ENCODE peak calls at places on chromosomes 2 and 18, in six cellular contexts. X is hepatocyte, F is GM23248, V is GM23338, G is neural progenitor cell, W is PC-3. B is an unnamed sample.

GRCh38 chr2:7915302-7916200 is 766.3 kb upstream of the ID2 start:
- DNase-seq in X (peak), F (peak), V (peak), G (no peak), W (no peak), B (no peak)

GRCh38 chr2:54594048-54594447 is 129.4 kb upstream of the EML6 start:
- DNase-seq in X (no peak), F (no peak), V (no peak), G (no peak), W (no peak), B (no peak)

GRCh38 chr2:199019898-199020507 is 437.7 kb downstream of the SATB2 start:
- DNase-seq in X (peak), F (peak), V (peak), G (peak), W (peak), B (peak)

GRCh38 chr2:169819106-169819505 is 5.6 kb downstream of the METTL5 start:
- DNase-seq in X (no peak), F (peak), V (no peak), G (peak), W (peak), B (no peak)

GRCh38 chr2:109377976-109378375 is 235.8 kb downstream of the SEPTIN10 start:
- DNase-seq in X (no peak), F (no peak), V (no peak), G (no peak), W (no peak), B (no peak)

GRCh38 chr2:226208726-226209125 is 590.9 kb downstream of the IRS1 start:
- DNase-seq in X (no peak), F (peak), V (no peak), G (no peak), W (peak), B (no peak)

GRCh38 chr2:20599861-20600461 is 50.9 kb downstream of the HS1BP3 start:
- DNase-seq in X (no peak), F (no peak), V (no peak), G (peak), W (no peak), B (no peak)

GRCh38 chr2:234450431-234451095 is 46.3 kb downstream of the ARL4C start:
- DNase-seq in X (no peak), F (no peak), V (no peak), G (no peak), W (no peak), B (no peak)

GRCh38 chr2:197086500-197086899 is 160.0 kb upstream of the PGAP1 start:
- DNase-seq in X (no peak), F (no peak), V (no peak), G (no peak), W (peak), B (no peak)

GRCh38 chr2:150644298-150645067 is 157.0 kb upstream of the RND3 start:
- DNase-seq in X (peak), F (peak), V (no peak), G (no peak), W (peak), B (no peak)
- H3K4me2 ChIP-seq in X (no peak), F (peak), V (no peak), G (no peak), W (peak), B (no peak)

DNA sequence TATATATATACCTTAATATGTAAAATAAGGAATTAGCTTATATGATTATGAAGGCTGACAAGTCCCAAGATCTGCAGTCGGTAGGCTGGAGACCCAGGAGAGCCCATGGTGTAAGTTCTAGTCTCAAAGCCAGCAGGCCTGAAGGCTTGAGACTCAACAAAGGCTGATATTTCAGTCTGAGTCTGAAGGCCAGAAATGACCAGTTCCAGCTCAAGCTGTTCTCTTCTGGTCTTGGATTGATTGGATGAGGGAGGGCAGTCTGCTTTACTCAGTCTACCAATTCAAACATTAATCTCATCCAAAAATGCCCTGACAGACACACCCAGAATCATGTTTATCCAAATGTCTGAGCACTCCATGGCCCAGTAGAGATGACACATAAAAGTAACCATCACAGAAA is 22.0 kb downstream of the HNMT start:
- DNase-seq in X (no peak), F (no peak), V (no peak), G (no peak), W (no peak), B (no peak)
- H3K4me2 ChIP-seq in X (no peak), F (no peak), V (no peak), G (no peak), W (no peak), B (no peak)

DNA sequence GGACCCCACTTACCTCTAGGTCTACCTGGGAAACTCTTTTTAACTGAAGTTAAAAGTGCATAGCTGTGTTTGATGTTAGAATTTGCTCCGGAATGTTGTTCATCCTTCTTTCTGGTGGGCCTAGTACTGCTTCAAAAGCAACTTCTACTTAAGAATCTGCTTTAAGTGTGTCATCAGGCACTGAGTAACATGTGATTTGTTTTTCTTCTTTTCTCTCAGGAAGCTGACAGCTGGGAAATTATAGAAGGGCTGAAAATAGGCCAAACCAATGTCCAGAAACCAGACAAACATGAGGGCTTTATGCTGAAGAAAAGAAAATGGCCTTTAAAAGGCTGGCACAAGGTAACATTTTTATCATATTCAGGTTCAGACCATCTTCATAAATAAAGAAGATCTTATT is 122.9 kb downstream of the PRKRA start:
- DNase-seq in X (no peak), F (peak), V (no peak), G (no peak), W (no peak), B (no peak)
- H3K4me2 ChIP-seq in X (peak), F (no peak), V (no peak), G (no peak), W (no peak), B (no peak)

GRCh38 chr2:12510070-12510469 is 206.7 kb upstream of the TRIB2 start:
- DNase-seq in X (no peak), F (no peak), V (no peak), G (no peak), W (no peak), B (no peak)

GRCh38 chr2:12502759-12503158 is 214.0 kb upstream of the TRIB2 start:
- DNase-seq in X (no peak), F (peak), V (no peak), G (no peak), W (no peak), B (no peak)

GRCh38 chr2:12504443-12504842 is 212.3 kb upstream of the TRIB2 start:
- DNase-seq in X (no peak), F (peak), V (no peak), G (no peak), W (peak), B (no peak)

GRCh38 chr2:12506846-12507245 is 209.9 kb upstream of the TRIB2 start:
- DNase-seq in X (no peak), F (peak), V (no peak), G (no peak), W (no peak), B (peak)

GRCh38 chr2:12507295-12507694 is 209.4 kb upstream of the TRIB2 start:
- DNase-seq in X (no peak), F (peak), V (no peak), G (no peak), W (peak), B (peak)
- H3K4me2 ChIP-seq in X (no peak), F (peak), V (no peak), G (no peak), W (peak), B (no peak)

DNA sequence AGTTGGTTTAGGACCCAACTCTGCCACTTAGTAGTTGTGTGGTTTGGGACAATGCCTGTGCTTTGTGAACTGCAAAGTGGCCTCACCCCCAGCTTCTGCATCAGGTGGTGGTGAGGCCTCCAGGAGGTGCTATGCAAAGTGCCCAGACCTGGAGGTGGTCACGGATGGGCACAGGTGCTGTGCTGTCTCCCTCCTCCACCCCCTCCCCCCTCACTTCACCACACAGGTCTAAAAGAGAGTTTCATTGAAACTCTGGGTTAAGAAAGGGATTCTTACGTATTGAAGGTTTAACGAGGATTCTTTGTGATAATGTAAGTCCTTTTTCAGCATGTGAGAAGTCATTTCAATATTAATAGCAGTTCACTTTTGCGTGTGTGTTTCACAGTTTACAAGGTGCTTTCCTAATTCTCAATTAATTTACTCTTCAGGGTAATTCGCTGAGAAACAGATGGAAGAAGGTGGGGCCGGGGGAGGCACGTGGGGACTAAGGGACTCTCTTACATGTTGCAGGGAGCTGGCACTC is 369.9 kb downstream of the LPIN1 start:
- DNase-seq in X (no peak), F (no peak), V (no peak), G (no peak), W (no peak), B (no peak)
- H3K4me2 ChIP-seq in X (no peak), F (no peak), V (no peak), G (no peak), W (no peak), B (no peak)

DNA sequence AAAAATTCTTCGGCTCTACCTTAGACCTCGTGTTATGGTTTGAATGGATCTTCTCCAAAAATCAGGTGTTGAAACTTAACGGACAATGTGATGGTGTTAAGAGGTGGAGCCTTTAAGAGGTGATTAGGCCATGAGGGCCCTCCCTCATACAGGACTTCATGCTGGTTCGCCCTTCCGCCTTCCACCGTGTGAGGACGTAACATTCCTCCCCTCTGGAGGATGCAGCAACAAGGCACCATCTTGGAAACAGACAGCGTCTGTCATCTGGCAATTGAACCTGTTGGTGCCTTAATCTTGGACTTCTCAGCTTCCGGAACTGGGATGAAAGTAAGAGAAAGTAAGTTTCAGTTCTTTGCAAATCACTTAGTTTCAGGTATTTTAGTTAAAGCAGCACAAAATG is 126.3 kb upstream of the SPRED2 start:
- DNase-seq in X (no peak), F (no peak), V (peak), G (no peak), W (no peak), B (no peak)
- H3K4me2 ChIP-seq in X (no peak), F (no peak), V (peak), G (no peak), W (no peak), B (no peak)

GRCh38 chr2:127386246-127386645 is 1.5 kb downstream of the MAP3K2 start:
- DNase-seq in X (no peak), F (peak), V (no peak), G (no peak), W (no peak), B (no peak)

GRCh38 chr2:127386764-127387654 is 766 bp downstream of the MAP3K2 start:
- DNase-seq in X (peak), F (peak), V (peak), G (peak), W (peak), B (peak)

GRCh38 chr2:127389778-127390435 is 2.1 kb upstream of the MAP3K2 start:
- DNase-seq in X (no peak), F (no peak), V (peak), G (no peak), W (no peak), B (no peak)

GRCh38 chr2:127388423-127389164 is 819 bp upstream of the MAP3K2 start:
- DNase-seq in X (peak), F (peak), V (peak), G (peak), W (peak), B (no peak)

GRCh38 chr2:127387655-127388422 is at the start of gene MAP3K2:
- DNase-seq in X (peak), F (peak), V (peak), G (peak), W (peak), B (peak)
- H3K4me2 ChIP-seq in X (peak), F (peak), V (peak), G (peak), W (peak), B (peak)

GRCh38 chr2:129812654-129813053 is 166.8 kb upstream of the RAB6C start:
- DNase-seq in X (no peak), F (no peak), V (no peak), G (no peak), W (no peak), B (no peak)
- H3K4me2 ChIP-seq in X (no peak), F (no peak), V (no peak), G (no peak), W (no peak), B (no peak)

GRCh38 chr18:63480476-63480875 is 3.7 kb downstream of the SERPINB5 start:
- DNase-seq in X (no peak), F (no peak), V (no peak), G (no peak), W (no peak), B (no peak)
- H3K4me2 ChIP-seq in X (no peak), F (no peak), V (no peak), G (no peak), W (peak), B (no peak)

B was measured in trophoblast cell.